ENCODE peak calls at places on chromosomes 13 and 19, in four cellular contexts. E is ELR, V is SK-MEL-5, K is fibroblast of the aortic adventitia. B is an unnamed sample.

GRCh38 chr13:30982506-30982905 is 50.0 kb downstream of the TEX26 start:
- DNase-seq in E (no peak), V (no peak), K (no peak), B (no peak)

GRCh38 chr19:5585461-5586299 is 17.9 kb upstream of the TINCR start:
- DNase-seq in E (no peak), V (no peak), K (no peak), B (no peak)

GRCh38 chr13:47148543-47148942 is 251.7 kb upstream of the HTR2A start:
- DNase-seq in E (no peak), V (peak), K (no peak), B (no peak)

GRCh38 chr19:46697142-46697960 is 19.6 kb downstream of the PRKD2 start:
- DNase-seq in E (peak), V (peak), K (peak), B (no peak)

GRCh38 chr19:292951-293350 is 1.7 kb upstream of the PLPP2 start:
- DNase-seq in E (no peak), V (no peak), K (no peak), B (no peak)

GRCh38 chr13:19910336-19911072 is 47.1 kb upstream of the ZMYM5 start:
- DNase-seq in E (peak), V (no peak), K (peak), B (no peak)

GRCh38 chr13:27933580-27934328 is 14.0 kb downstream of the PDX1 start:
- DNase-seq in E (no peak), V (no peak), K (no peak), B (no peak)

GRCh38 chr19:23882493-23882892 is 32.2 kb upstream of the ZNF726 start:
- DNase-seq in E (no peak), V (no peak), K (no peak), B (no peak)

GRCh38 chr13:41296879-41297646 is 14.0 kb upstream of the NAA16 start:
- DNase-seq in E (no peak), V (no peak), K (peak), B (no peak)

GRCh38 chr19:19453129-19453461 is 47.6 kb downstream of the GATAD2A start:
- DNase-seq in E (no peak), V (no peak), K (no peak), B (no peak)

GRCh38 chr19:35596366-35596999 is 10.5 kb downstream of the PMIS2 start:
- DNase-seq in E (peak), V (peak), K (peak), B (no peak)

GRCh38 chr19:14006766-14007562 is 844 bp upstream of the RFX1 start:
- DNase-seq in E (no peak), V (no peak), K (no peak), B (no peak)

GRCh38 chr19:14118165-14119051 is 846 bp upstream of the PRKACA start:
- DNase-seq in E (peak), V (no peak), K (peak), B (peak)

GRCh38 chr13:40984670-40985366 is 34.3 kb downstream of the ELF1 start:
- DNase-seq in E (no peak), V (no peak), K (peak), B (no peak)

GRCh38 chr13:53206455-53206854 is 177.8 kb downstream of the OLFM4 start:
- DNase-seq in E (no peak), V (peak), K (no peak), B (no peak)

GRCh38 chr19:46193678-46194077 is 35.9 kb upstream of the IGFL1 start:
- DNase-seq in E (no peak), V (no peak), K (no peak), B (no peak)

GRCh38 chr19:46408611-46409039 is 4.7 kb downstream of the CCDC8 start:
- DNase-seq in E (no peak), V (no peak), K (peak), B (no peak)

GRCh38 chr19:34926685-34927375 is at the start of gene ZNF30:
- DNase-seq in E (peak), V (peak), K (peak), B (peak)

GRCh38 chr19:29018542-29018941 is 194.4 kb downstream of the UQCRFS1 start:
- DNase-seq in E (no peak), V (no peak), K (no peak), B (no peak)

GRCh38 chr19:41537789-41538188 is 38.2 kb upstream of the CEACAM21 start:
- DNase-seq in E (peak), V (peak), K (peak), B (no peak)